ENCODE peak calls at places on chromosomes 16 and 17, in five cellular contexts. R, T, M, L and J are unnamed samples.
A peak's percentile ranks its signal among the peaks of the same experiment; 100 is the strongest.

GRCh38 chr16:85901760-85902365 is 2.9 kb downstream of the IRF8 start:
- DNase-seq in R (no peak), T (no peak), M (no peak), L (no peak), J (no peak)

GRCh38 chr17:8056232-8056975 is 17.5 kb downstream of the ALOX15B start:
- DNase-seq in R (no peak), T (peak; percentile 74), M (peak; percentile 75), L (no peak), J (peak; percentile 34)

GRCh38 chr17:18356624-18357023 is 6.7 kb downstream of the SHMT1 start:
- DNase-seq in R (peak; percentile 31), T (no peak), M (peak; percentile 81), L (peak; percentile 69), J (peak; percentile 10)

GRCh38 chr17:68198931-68199836 is 48.7 kb upstream of the AMZ2 start:
- DNase-seq in R (no peak), T (no peak), M (no peak), L (peak; percentile 30), J (peak; percentile 39)

GRCh38 chr16:3859875-3860274 is 20.6 kb downstream of the CREBBP start:
- DNase-seq in R (no peak), T (no peak), M (no peak), L (no peak), J (no peak)

GRCh38 chr17:27247071-27247957 is 46.6 kb upstream of the WSB1 start:
- DNase-seq in R (peak; percentile 80), T (no peak), M (peak; percentile 87), L (peak; percentile 87), J (peak; percentile 21)

GRCh38 chr16:4847774-4848587 is 700 bp downstream of the UBN1 start:
- DNase-seq in R (peak; percentile 72), T (peak; percentile 28), M (peak; percentile 81), L (peak; percentile 56), J (peak; percentile 80)

GRCh38 chr16:81526935-81527334 is 82.3 kb downstream of the CMIP start:
- DNase-seq in R (no peak), T (no peak), M (no peak), L (no peak), J (no peak)

GRCh38 chr17:33013596-33014375 is 22.1 kb downstream of the SPACA3 start:
- DNase-seq in R (no peak), T (no peak), M (no peak), L (no peak), J (no peak)

GRCh38 chr17:40122466-40122943 is 734 bp downstream of the MSL1 start:
- DNase-seq in R (peak; percentile 57), T (peak; percentile 57), M (peak; percentile 85), L (peak; percentile 50), J (peak; percentile 56)

GRCh38 chr17:67980456-67980855 is 15.8 kb downstream of the C17orf58 start:
- DNase-seq in R (no peak), T (no peak), M (no peak), L (no peak), J (peak; percentile 22)

GRCh38 chr17:37506678-37507077 is 17.0 kb downstream of the DUSP14 start:
- DNase-seq in R (no peak), T (no peak), M (no peak), L (no peak), J (peak; percentile 18)

GRCh38 chr17:44733753-44734152 is 25.0 kb upstream of the ADAM11 start:
- DNase-seq in R (no peak), T (no peak), M (no peak), L (no peak), J (no peak)

GRCh38 chr17:48051278-48051677 is 3.1 kb downstream of the NFE2L1 start:
- DNase-seq in R (peak; percentile 55), T (no peak), M (peak; percentile 72), L (no peak), J (peak; percentile 85)

GRCh38 chr16:80948886-80949502 is 57.7 kb downstream of the CMC2 start:
- DNase-seq in R (no peak), T (no peak), M (no peak), L (no peak), J (peak; percentile 63)

GRCh38 chr17:72567774-72568173 is 447.0 kb downstream of the SOX9 start:
- DNase-seq in R (no peak), T (no peak), M (no peak), L (no peak), J (no peak)

GRCh38 chr17:41735744-41736143 is 1.3 kb upstream of the HAP1 start:
- DNase-seq in R (no peak), T (no peak), M (no peak), L (no peak), J (no peak)

GRCh38 chr17:81009124-81009523 is 17.5 kb downstream of the CHMP6 start:
- DNase-seq in R (no peak), T (no peak), M (no peak), L (no peak), J (no peak)

GRCh38 chr17:80371196-80371595 is 43.8 kb upstream of the ENDOV start:
- DNase-seq in R (no peak), T (no peak), M (peak; percentile 26), L (peak; percentile 3), J (no peak)

GRCh38 chr16:50093607-50094570 is 28.1 kb downstream of the HEATR3 start:
- DNase-seq in R (peak; percentile 61), T (peak; percentile 20), M (peak; percentile 87), L (peak; percentile 67), J (peak; percentile 29)

GRCh38 chr16:3950343-3951193 is 70.1 kb upstream of the CREBBP start:
- DNase-seq in R (peak; percentile 55), T (no peak), M (peak; percentile 95), L (no peak), J (peak; percentile 98)

GRCh38 chr16:3121843-3122467 is 9.6 kb downstream of the ZNF205 start:
- DNase-seq in R (no peak), T (no peak), M (no peak), L (no peak), J (no peak)

GRCh38 chr16:78970650-78971049 is 629.9 kb downstream of the MAF start:
- DNase-seq in R (no peak), T (no peak), M (no peak), L (no peak), J (no peak)

GRCh38 chr17:13931752-13932477 is 137.4 kb upstream of the COX10 start:
- DNase-seq in R (no peak), T (peak; percentile 72), M (peak; percentile 88), L (peak; percentile 30), J (no peak)

GRCh38 chr17:70137451-70138230 is 31.7 kb upstream of the KCNJ2 start:
- DNase-seq in R (peak; percentile 53), T (no peak), M (peak; percentile 86), L (no peak), J (peak; percentile 63)

GRCh38 chr16:21684199-21684598 is 20.4 kb downstream of the OTOA start:
- DNase-seq in R (peak; percentile 21), T (no peak), M (no peak), L (no peak), J (peak; percentile 16)

GRCh38 chr17:45355087-45355486 is 38.3 kb upstream of the MAP3K14 start:
- DNase-seq in R (no peak), T (no peak), M (peak; percentile 13), L (no peak), J (peak; percentile 27)

GRCh38 chr16:69929480-69929879 is 21.7 kb upstream of the CLEC18A start:
- DNase-seq in R (no peak), T (no peak), M (no peak), L (no peak), J (no peak)
- H3K4me1 ChIP-seq in R (peaks cover 11% of the 10 kb centered on the region), T (no peaks in the 10 kb centered on the region), M (peaks cover 27% of the 10 kb centered on the region), L (no peaks in the 10 kb centered on the region), J (peaks cover 9% of the 10 kb centered on the region)

GRCh38 chr17:76686538-76687277 is 24.1 kb downstream of the MXRA7 start:
- DNase-seq in R (no peak), T (no peak), M (peak; percentile 71), L (no peak), J (no peak)
- H3K27ac ChIP-seq in R (no peak overlapping the region), T (peak overlapping the region; percentile 87), M (peak overlapping the region; percentile 90), L (peak overlapping the region; percentile 65), J (peak overlapping the region; percentile 88)

GRCh38 chr17:82097919-82098168 is 192 bp downstream of the FASN start:
- DNase-seq in R (no peak), T (no peak), M (no peak), L (no peak), J (no peak)

GRCh38 chr17:82098169-82098938 is at the start of gene FASN:
- DNase-seq in R (peak; percentile 95), T (peak; percentile 96), M (peak; percentile 97), L (peak; percentile 98), J (peak; percentile 96)

GRCh38 chr17:82095777-82096708 is 2.0 kb downstream of the FASN start:
- DNase-seq in R (peak; percentile 25), T (no peak), M (no peak), L (peak; percentile 46), J (no peak)

GRCh38 chr17:82096709-82097186 is 1.3 kb downstream of the FASN start:
- DNase-seq in R (peak; percentile 23), T (no peak), M (no peak), L (peak; percentile 22), J (no peak)

GRCh38 chr17:82097187-82097918 is 683 bp downstream of the FASN start:
- DNase-seq in R (no peak), T (peak; percentile 33), M (no peak), L (peak; percentile 54), J (peak; percentile 68)
- TF ChIP-seq POLR2A in R (peak; percentile 46), T (no peak), M (no peak), L (no peak), J (peak; percentile 40)

GRCh38 chr16:16778322-16778721 is 399.4 kb downstream of the NPIPA7 start:
- DNase-seq in R (no peak), T (no peak), M (no peak), L (no peak), J (no peak)
- H3K4me1 ChIP-seq in R (no peaks in the 10 kb centered on the region), T (no peaks in the 10 kb centered on the region), M (no peaks in the 10 kb centered on the region), L (no peaks in the 10 kb centered on the region), J (no peaks in the 10 kb centered on the region)

GRCh38 chr17:43671755-43672502 is 10.2 kb upstream of the MEOX1 start:
- DNase-seq in R (no peak), T (no peak), M (no peak), L (no peak), J (no peak)
- H3K27ac ChIP-seq in R (no peak overlapping the region), T (no peak overlapping the region), M (no peak overlapping the region), L (no peak overlapping the region), J (no peak overlapping the region)